ENCODE peak calls at places on chromosome 7, in six cellular contexts. One of them, this sample, is unnamed.

GRCh38 chr7:80147543-80148376 is 13.1 kb downstream of the GNAI1 start:
- DNase-seq in GM12865: no peak
- DNase-seq in ovary: no peak
- DNase-seq in mesendoderm: no peak
- DNase-seq in adipocyte: peak; percentile 89
- DNase-seq in AG04450: peak; percentile 54
- DNase-seq in this sample: no peak

GRCh38 chr7:94301024-94301588 is 93.6 kb upstream of the COL1A2 start:
- DNase-seq in GM12865: no peak
- DNase-seq in AG04450: peak; percentile 94
- DNase-seq in mesendoderm: peak; percentile 98
- DNase-seq in ovary: peak; percentile 83
- DNase-seq in adipocyte: peak; percentile 97
- DNase-seq in this sample: peak; percentile 90

GRCh38 chr7:139725077-139725476 is 52.7 kb downstream of the HIPK2 start:
- DNase-seq in GM12865: peak; percentile 89
- DNase-seq in mesendoderm: no peak
- DNase-seq in ovary: no peak
- DNase-seq in adipocyte: peak; percentile 93
- DNase-seq in AG04450: peak; percentile 70
- DNase-seq in this sample: peak; percentile 16

GRCh38 chr7:3673524-3673923 is 372.5 kb downstream of the SDK1 start:
- DNase-seq in mesendoderm: peak; percentile 76
- DNase-seq in GM12865: peak; percentile 6
- DNase-seq in AG04450: no peak
- DNase-seq in ovary: no peak
- DNase-seq in adipocyte: no peak
- DNase-seq in this sample: no peak

GRCh38 chr7:43944286-43944685 is 18.1 kb downstream of the UBE2D4 start:
- DNase-seq in adipocyte: no peak
- DNase-seq in AG04450: no peak
- DNase-seq in mesendoderm: no peak
- DNase-seq in GM12865: peak; percentile 58
- DNase-seq in ovary: no peak
- DNase-seq in this sample: no peak

GRCh38 chr7:101817031-101817929 is at the start of gene CUX1:
- DNase-seq in mesendoderm: peak; percentile 63
- DNase-seq in GM12865: peak; percentile 37
- DNase-seq in ovary: peak; percentile 60
- DNase-seq in AG04450: no peak
- DNase-seq in adipocyte: peak; percentile 59
- DNase-seq in this sample: no peak

GRCh38 chr7:44964831-44965440 is 13.9 kb downstream of the MYO1G start:
- DNase-seq in mesendoderm: no peak
- DNase-seq in GM12865: no peak
- DNase-seq in ovary: peak; percentile 10
- DNase-seq in adipocyte: no peak
- DNase-seq in AG04450: no peak
- DNase-seq in this sample: no peak

GRCh38 chr7:63038987-63039386 is 959.7 kb upstream of the ZNF722 start:
- DNase-seq in GM12865: no peak
- DNase-seq in AG04450: no peak
- DNase-seq in ovary: no peak
- DNase-seq in mesendoderm: no peak
- DNase-seq in adipocyte: no peak
- DNase-seq in this sample: no peak

GRCh38 chr7:35969055-35969454 is 168.2 kb downstream of the SEPTIN7 start:
- DNase-seq in AG04450: no peak
- DNase-seq in GM12865: no peak
- DNase-seq in ovary: no peak
- DNase-seq in mesendoderm: no peak
- DNase-seq in adipocyte: peak; percentile 35
- DNase-seq in this sample: no peak

GRCh38 chr7:27547401-27547800 is 115.3 kb downstream of the HIBADH start:
- DNase-seq in AG04450: peak; percentile 6
- DNase-seq in mesendoderm: peak; percentile 72
- DNase-seq in ovary: no peak
- DNase-seq in adipocyte: peak; percentile 53
- DNase-seq in GM12865: no peak
- DNase-seq in this sample: no peak

GRCh38 chr7:2757904-2758672 is 70.1 kb downstream of the AMZ1 start:
- DNase-seq in AG04450: peak; percentile 95
- DNase-seq in GM12865: peak; percentile 89
- DNase-seq in adipocyte: peak; percentile 96
- DNase-seq in mesendoderm: peak; percentile 87
- DNase-seq in ovary: no peak
- DNase-seq in this sample: peak; percentile 99

GRCh38 chr7:129170373-129171021 is 17.9 kb upstream of the SMO start:
- DNase-seq in mesendoderm: peak; percentile 85
- DNase-seq in ovary: no peak
- DNase-seq in AG04450: no peak
- DNase-seq in adipocyte: no peak
- DNase-seq in GM12865: no peak
- DNase-seq in this sample: no peak

GRCh38 chr7:114865564-114865963 is 56.3 kb upstream of the MDFIC start:
- DNase-seq in AG04450: peak; percentile 42
- DNase-seq in ovary: peak; percentile 21
- DNase-seq in adipocyte: peak; percentile 76
- DNase-seq in mesendoderm: peak; percentile 77
- DNase-seq in GM12865: peak; percentile 80
- DNase-seq in this sample: peak; percentile 48

GRCh38 chr7:99121496-99122021 is 22.3 kb downstream of the SMURF1 start:
- DNase-seq in adipocyte: no peak
- DNase-seq in ovary: no peak
- DNase-seq in GM12865: no peak
- DNase-seq in mesendoderm: no peak
- DNase-seq in AG04450: no peak
- DNase-seq in this sample: no peak

GRCh38 chr7:96143495-96144259 is 178.2 kb downstream of the SLC25A13 start:
- DNase-seq in adipocyte: no peak
- DNase-seq in GM12865: no peak
- DNase-seq in mesendoderm: peak; percentile 23
- DNase-seq in ovary: no peak
- DNase-seq in AG04450: no peak
- DNase-seq in this sample: no peak

DNA sequence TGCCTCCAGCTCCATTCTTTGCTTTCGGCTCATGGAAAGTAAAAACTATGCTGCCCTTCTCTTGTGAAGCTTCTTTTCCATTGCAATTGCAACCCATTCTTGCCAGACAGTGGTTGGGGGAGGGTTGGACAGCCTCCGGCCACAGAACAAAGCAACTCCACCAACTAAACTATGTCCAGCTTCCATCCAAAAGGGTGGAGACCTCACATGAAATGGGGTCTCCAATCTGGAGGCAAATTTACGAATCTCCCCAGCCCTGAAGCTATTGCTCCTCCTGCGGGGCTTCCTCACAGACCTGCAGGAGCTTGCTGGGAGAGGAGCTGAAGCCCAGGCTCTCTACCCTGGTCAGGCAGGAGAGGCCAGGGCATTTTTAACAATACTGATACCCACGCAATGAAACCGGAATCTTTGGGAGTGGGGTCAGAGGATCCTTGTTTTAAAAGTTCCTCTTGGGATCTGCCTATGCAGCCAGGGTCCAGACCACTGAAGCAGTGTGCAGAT is 576 bp downstream of the GPNMB start:
- DNase-seq in ovary: no peak
- DNase-seq in mesendoderm: no peak
- DNase-seq in AG04450: no peak
- DNase-seq in adipocyte: no peak
- DNase-seq in GM12865: no peak
- DNase-seq in this sample: no peak
- H3K4me3 ChIP-seq in ovary: peak overlapping the region; percentile 26
- H3K4me3 ChIP-seq in mesendoderm: no peak overlapping the region
- H3K4me3 ChIP-seq in AG04450: no peak overlapping the region
- H3K4me3 ChIP-seq in adipocyte: peak overlapping the region; percentile 81
- H3K4me3 ChIP-seq in GM12865: no peak overlapping the region
- H3K4me3 ChIP-seq in this sample: peak overlapping the region; percentile 51

DNA sequence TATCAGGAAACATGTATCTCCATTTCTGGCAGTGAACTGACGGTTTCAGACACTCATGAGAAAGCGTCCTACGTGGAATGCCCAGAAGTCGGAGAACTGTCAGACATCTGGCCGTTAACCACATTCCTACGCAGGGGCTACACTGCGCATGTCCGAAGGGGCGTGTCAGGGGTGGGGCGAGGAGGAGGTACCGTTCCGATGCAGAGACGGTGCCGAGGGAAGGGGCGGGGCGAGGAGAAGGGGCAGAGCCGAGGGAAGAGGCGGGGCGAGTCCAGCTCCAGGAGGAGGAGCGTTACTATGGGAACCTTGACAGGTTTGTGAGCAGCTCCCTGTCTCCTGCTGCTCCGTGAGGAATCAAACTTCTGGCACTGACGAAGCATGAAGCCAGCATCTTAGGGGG is 366.9 kb upstream of the NUPR2 start:
- DNase-seq in mesendoderm: no peak
- DNase-seq in adipocyte: no peak
- DNase-seq in ovary: no peak
- DNase-seq in GM12865: no peak
- DNase-seq in AG04450: no peak
- DNase-seq in this sample: no peak
- H3K4me3 ChIP-seq in mesendoderm: no peak overlapping the region
- H3K4me3 ChIP-seq in adipocyte: no peak overlapping the region
- H3K4me3 ChIP-seq in ovary: no peak overlapping the region
- H3K4me3 ChIP-seq in GM12865: no peak overlapping the region
- H3K4me3 ChIP-seq in AG04450: no peak overlapping the region
- H3K4me3 ChIP-seq in this sample: no peak overlapping the region

DNA sequence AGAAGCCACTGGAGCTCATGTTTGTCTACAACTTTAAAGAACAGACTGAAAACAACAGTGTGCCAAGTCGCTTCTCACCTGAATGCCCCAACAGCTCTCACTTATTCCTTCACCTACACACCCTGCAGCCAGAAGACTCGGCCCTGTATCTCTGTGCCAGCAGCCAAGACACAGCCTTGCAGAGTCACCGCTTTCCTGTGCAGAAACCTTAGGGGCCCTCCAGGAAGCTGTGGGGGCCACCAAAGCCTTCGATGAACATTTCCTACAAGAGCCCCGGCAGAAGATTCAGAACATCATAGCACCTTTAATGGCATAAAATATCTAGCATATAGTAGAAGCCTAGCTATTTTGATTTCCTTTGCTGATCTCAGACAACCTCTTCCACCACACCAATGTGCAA is 88.0 kb upstream of the PRSS58 start:
- DNase-seq in mesendoderm: no peak
- DNase-seq in GM12865: no peak
- DNase-seq in adipocyte: no peak
- DNase-seq in AG04450: no peak
- DNase-seq in ovary: no peak
- DNase-seq in this sample: no peak
- H3K4me3 ChIP-seq in mesendoderm: no peak overlapping the region
- H3K4me3 ChIP-seq in GM12865: no peak overlapping the region
- H3K4me3 ChIP-seq in adipocyte: no peak overlapping the region
- H3K4me3 ChIP-seq in AG04450: no peak overlapping the region
- H3K4me3 ChIP-seq in ovary: no peak overlapping the region
- H3K4me3 ChIP-seq in this sample: no peak overlapping the region

GRCh38 chr7:130943981-130944380 is 210.0 kb upstream of the KLF14 start:
- DNase-seq in mesendoderm: no peak
- DNase-seq in AG04450: no peak
- DNase-seq in adipocyte: no peak
- DNase-seq in GM12865: no peak
- DNase-seq in ovary: no peak
- DNase-seq in this sample: no peak
- H3K4me3 ChIP-seq in mesendoderm: no peak overlapping the region
- H3K4me3 ChIP-seq in AG04450: no peak overlapping the region
- H3K4me3 ChIP-seq in adipocyte: peak overlapping the region; percentile 77
- H3K4me3 ChIP-seq in GM12865: peak overlapping the region; percentile 63
- H3K4me3 ChIP-seq in ovary: peak overlapping the region; percentile 27
- H3K4me3 ChIP-seq in this sample: no peak overlapping the region

GRCh38 chr7:91759205-91759863 is 121.2 kb downstream of the MTERF1 start:
- DNase-seq in adipocyte: no peak
- DNase-seq in GM12865: peak; percentile 2
- DNase-seq in AG04450: no peak
- DNase-seq in ovary: no peak
- DNase-seq in mesendoderm: peak; percentile 78
- DNase-seq in this sample: no peak
- H3K4me3 ChIP-seq in adipocyte: no peak overlapping the region
- H3K4me3 ChIP-seq in GM12865: no peak overlapping the region
- H3K4me3 ChIP-seq in AG04450: no peak overlapping the region
- H3K4me3 ChIP-seq in ovary: no peak overlapping the region
- H3K4me3 ChIP-seq in mesendoderm: no peak overlapping the region
- H3K4me3 ChIP-seq in this sample: no peak overlapping the region

This sample was measured in HFF-Myc.